ENCODE peak calls at places on chromosomes 2 and 18, in five cellular contexts. One of them, this sample, is unnamed.

GRCh38 chr2:160365691-160366367 is 127.8 kb downstream of the RBMS1 start:
- DNase-seq in brain microvascular endothelial cell: no peak
- DNase-seq in MM.1S: peak
- DNase-seq in astrocyte of the spinal cord: no peak
- DNase-seq in IMR-90: no peak
- DNase-seq in this sample: no peak

GRCh38 chr2:133862400-133862977 is 294.2 kb upstream of the NCKAP5 start:
- DNase-seq in brain microvascular endothelial cell: no peak
- DNase-seq in MM.1S: no peak
- DNase-seq in IMR-90: peak
- DNase-seq in astrocyte of the spinal cord: peak
- DNase-seq in this sample: no peak

GRCh38 chr2:217653240-217653639 is 349.6 kb downstream of the TNS1 start:
- DNase-seq in astrocyte of the spinal cord: peak
- DNase-seq in brain microvascular endothelial cell: peak
- DNase-seq in MM.1S: no peak
- DNase-seq in IMR-90: peak
- DNase-seq in this sample: no peak

GRCh38 chr2:205797866-205798265 is 115.6 kb downstream of the NRP2 start:
- DNase-seq in brain microvascular endothelial cell: no peak
- DNase-seq in MM.1S: no peak
- DNase-seq in IMR-90: peak
- DNase-seq in astrocyte of the spinal cord: no peak
- DNase-seq in this sample: no peak

GRCh38 chr2:172053486-172053885 is 31.8 kb upstream of the DLX1 start:
- DNase-seq in MM.1S: no peak
- DNase-seq in astrocyte of the spinal cord: no peak
- DNase-seq in IMR-90: no peak
- DNase-seq in brain microvascular endothelial cell: no peak
- DNase-seq in this sample: no peak

GRCh38 chr2:38632018-38632417 is 29.3 kb upstream of the HNRNPLL start:
- DNase-seq in brain microvascular endothelial cell: no peak
- DNase-seq in MM.1S: no peak
- DNase-seq in IMR-90: no peak
- DNase-seq in astrocyte of the spinal cord: no peak
- DNase-seq in this sample: no peak

GRCh38 chr2:191864623-191865521 is 18.0 kb upstream of the CAVIN2 start:
- DNase-seq in astrocyte of the spinal cord: peak
- DNase-seq in MM.1S: no peak
- DNase-seq in IMR-90: peak
- DNase-seq in brain microvascular endothelial cell: peak
- DNase-seq in this sample: no peak

GRCh38 chr2:138846216-138846821 is 66.1 kb upstream of the NXPH2 start:
- DNase-seq in IMR-90: peak
- DNase-seq in brain microvascular endothelial cell: peak
- DNase-seq in astrocyte of the spinal cord: peak
- DNase-seq in MM.1S: peak
- DNase-seq in this sample: no peak

GRCh38 chr2:28644760-28645159 is 106.9 kb upstream of the PPP1CB start:
- DNase-seq in astrocyte of the spinal cord: peak
- DNase-seq in brain microvascular endothelial cell: no peak
- DNase-seq in MM.1S: no peak
- DNase-seq in IMR-90: no peak
- DNase-seq in this sample: no peak

GRCh38 chr2:70498054-70498453 is 55.6 kb downstream of the TGFA start:
- DNase-seq in brain microvascular endothelial cell: no peak
- DNase-seq in MM.1S: peak
- DNase-seq in IMR-90: no peak
- DNase-seq in astrocyte of the spinal cord: no peak
- DNase-seq in this sample: no peak

GRCh38 chr2:234958746-234959395 is 7.1 kb downstream of the SH3BP4 start:
- DNase-seq in MM.1S: no peak
- DNase-seq in astrocyte of the spinal cord: no peak
- DNase-seq in brain microvascular endothelial cell: no peak
- DNase-seq in IMR-90: no peak
- DNase-seq in this sample: no peak

GRCh38 chr18:13137939-13138821 is 80.4 kb upstream of the LDLRAD4 start:
- DNase-seq in MM.1S: peak
- DNase-seq in astrocyte of the spinal cord: no peak
- DNase-seq in brain microvascular endothelial cell: no peak
- DNase-seq in IMR-90: peak
- DNase-seq in this sample: peak

GRCh38 chr18:13138822-13139139 is 79.8 kb upstream of the LDLRAD4 start:
- DNase-seq in astrocyte of the spinal cord: no peak
- DNase-seq in MM.1S: no peak
- DNase-seq in brain microvascular endothelial cell: no peak
- DNase-seq in IMR-90: no peak
- DNase-seq in this sample: no peak

GRCh38 chr18:13141209-13141608 is 77.4 kb upstream of the LDLRAD4 start:
- DNase-seq in IMR-90: no peak
- DNase-seq in astrocyte of the spinal cord: no peak
- DNase-seq in MM.1S: no peak
- DNase-seq in brain microvascular endothelial cell: no peak
- DNase-seq in this sample: no peak

GRCh38 chr18:13137041-13137938 is 81.3 kb upstream of the LDLRAD4 start:
- DNase-seq in MM.1S: peak
- DNase-seq in astrocyte of the spinal cord: peak
- DNase-seq in IMR-90: no peak
- DNase-seq in brain microvascular endothelial cell: no peak
- DNase-seq in this sample: no peak

GRCh38 chr18:13139885-13140450 is 78.6 kb upstream of the LDLRAD4 start:
- DNase-seq in astrocyte of the spinal cord: no peak
- DNase-seq in MM.1S: no peak
- DNase-seq in IMR-90: no peak
- DNase-seq in brain microvascular endothelial cell: no peak
- DNase-seq in this sample: no peak
- TF ChIP-seq CTCF in astrocyte of the spinal cord: no peak
- TF ChIP-seq CTCF in MM.1S: peak
- TF ChIP-seq CTCF in IMR-90: no peak
- TF ChIP-seq CTCF in brain microvascular endothelial cell: no peak
- TF ChIP-seq CTCF in this sample: peak

DNA sequence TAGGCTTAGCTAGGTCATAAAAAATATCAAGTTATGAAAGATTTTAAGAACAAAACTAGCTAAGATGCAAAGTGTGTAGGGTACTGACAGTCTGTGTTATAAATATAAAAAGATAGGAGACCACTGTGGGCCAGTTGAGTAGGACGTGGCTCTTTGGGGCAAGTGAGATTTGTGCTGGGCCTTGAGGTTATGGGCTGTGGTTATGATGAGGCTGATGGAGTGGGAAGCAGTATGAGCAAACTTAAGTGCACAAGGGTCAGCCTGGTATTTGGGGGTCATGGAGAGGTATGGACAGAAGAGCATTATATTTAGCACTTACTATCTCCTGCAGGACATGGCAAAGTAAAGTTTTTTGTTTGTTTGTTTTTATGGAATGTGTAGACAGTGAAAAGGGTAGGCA is 70.1 kb downstream of the SETBP1 start:
- DNase-seq in brain microvascular endothelial cell: no peak
- DNase-seq in astrocyte of the spinal cord: no peak
- DNase-seq in IMR-90: no peak
- DNase-seq in MM.1S: no peak
- DNase-seq in this sample: no peak
- H3K4me3 ChIP-seq in brain microvascular endothelial cell: no peak
- H3K4me3 ChIP-seq in astrocyte of the spinal cord: no peak
- H3K4me3 ChIP-seq in IMR-90: no peak
- H3K4me3 ChIP-seq in MM.1S: no peak
- H3K4me3 ChIP-seq in this sample: no peak

GRCh38 chr2:10253596-10254372 is 48.9 kb upstream of the HPCAL1 start:
- DNase-seq in astrocyte of the spinal cord: no peak
- DNase-seq in MM.1S: no peak
- DNase-seq in IMR-90: no peak
- DNase-seq in brain microvascular endothelial cell: no peak
- DNase-seq in this sample: no peak
- TF ChIP-seq CTCF in astrocyte of the spinal cord: no peak
- TF ChIP-seq CTCF in MM.1S: no peak
- TF ChIP-seq CTCF in IMR-90: no peak
- TF ChIP-seq CTCF in brain microvascular endothelial cell: no peak
- TF ChIP-seq CTCF in this sample: no peak

GRCh38 chr2:241000831-241001321 is 2.5 kb downstream of the SNED1 start:
- DNase-seq in MM.1S: no peak
- DNase-seq in astrocyte of the spinal cord: no peak
- DNase-seq in IMR-90: no peak
- DNase-seq in brain microvascular endothelial cell: no peak
- DNase-seq in this sample: no peak

GRCh38 chr2:240998706-240999000 is 235 bp downstream of the SNED1 start:
- DNase-seq in brain microvascular endothelial cell: no peak
- DNase-seq in IMR-90: no peak
- DNase-seq in MM.1S: no peak
- DNase-seq in astrocyte of the spinal cord: no peak
- DNase-seq in this sample: no peak

GRCh38 chr2:240997856-240998705 is at the start of gene SNED1:
- DNase-seq in brain microvascular endothelial cell: peak
- DNase-seq in IMR-90: peak
- DNase-seq in astrocyte of the spinal cord: peak
- DNase-seq in MM.1S: peak
- DNase-seq in this sample: no peak

GRCh38 chr2:240999873-241000541 is 1.6 kb downstream of the SNED1 start:
- DNase-seq in MM.1S: no peak
- DNase-seq in astrocyte of the spinal cord: no peak
- DNase-seq in brain microvascular endothelial cell: no peak
- DNase-seq in IMR-90: no peak
- DNase-seq in this sample: no peak

DNA sequence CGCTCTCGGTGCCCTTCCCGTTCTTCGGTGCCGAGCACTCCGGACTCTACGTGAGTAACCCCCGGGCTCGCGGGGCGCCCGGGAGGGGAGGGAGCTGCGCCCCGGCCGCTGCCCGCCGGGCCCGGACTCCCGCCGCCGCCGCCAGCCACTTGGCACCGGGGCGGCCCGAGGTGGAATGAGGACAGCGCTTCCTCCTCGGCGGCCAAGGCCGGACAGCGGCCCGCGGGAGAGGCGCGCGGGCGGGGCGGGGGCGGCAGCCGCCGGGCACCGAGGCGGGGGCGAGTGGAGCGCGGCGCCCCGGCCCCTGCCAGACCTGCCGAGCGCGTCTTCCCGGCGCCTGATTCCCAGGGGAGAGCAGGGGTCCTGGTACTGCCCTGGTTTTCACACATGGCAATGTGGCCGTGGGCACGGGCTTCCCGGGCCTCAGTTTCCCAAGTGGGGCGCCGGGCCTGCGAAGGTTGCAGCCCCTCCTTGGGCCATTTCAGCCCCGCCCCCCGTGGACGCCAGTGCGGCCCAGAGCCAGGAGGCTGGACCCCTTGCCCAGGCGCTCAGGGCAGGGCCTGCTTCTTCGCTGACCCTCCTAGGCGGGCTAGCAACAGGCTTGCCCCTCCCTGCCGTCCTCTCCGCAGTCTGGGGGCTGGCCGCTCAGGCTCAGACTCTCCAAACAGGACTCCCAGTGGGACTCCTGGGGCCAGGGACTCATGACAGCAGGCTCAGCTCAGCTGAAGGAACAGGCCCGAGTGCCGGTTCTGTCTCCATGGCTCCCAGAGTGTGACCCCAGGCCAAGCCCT is 778 bp downstream of the SNED1 start:
- DNase-seq in MM.1S: no peak
- DNase-seq in IMR-90: no peak
- DNase-seq in astrocyte of the spinal cord: no peak
- DNase-seq in brain microvascular endothelial cell: no peak
- DNase-seq in this sample: no peak
- H3K4me3 ChIP-seq in MM.1S: no peak
- H3K4me3 ChIP-seq in IMR-90: peak
- H3K4me3 ChIP-seq in astrocyte of the spinal cord: peak
- H3K4me3 ChIP-seq in brain microvascular endothelial cell: peak
- H3K4me3 ChIP-seq in this sample: no peak

GRCh38 chr2:54673501-54673998 is 49.9 kb upstream of the EML6 start:
- DNase-seq in brain microvascular endothelial cell: no peak
- DNase-seq in IMR-90: no peak
- DNase-seq in MM.1S: no peak
- DNase-seq in astrocyte of the spinal cord: no peak
- DNase-seq in this sample: no peak
- TF ChIP-seq CTCF in brain microvascular endothelial cell: no peak
- TF ChIP-seq CTCF in IMR-90: no peak
- TF ChIP-seq CTCF in MM.1S: no peak
- TF ChIP-seq CTCF in astrocyte of the spinal cord: no peak
- TF ChIP-seq CTCF in this sample: no peak

This sample was measured in GM12864.